ENCODE peak calls at places on chromosomes 4 and X, in seven cellular contexts. J, T, D, R, C, A and L are unnamed samples.
A peak's percentile ranks its signal among the peaks of the same experiment; 100 is the strongest.

GRCh38 chr4:2829321-2829932 is 14.2 kb upstream of the ADD1 start:
- DNase-seq in T (no peak), C (no peak), A (no peak), R (no peak), D (no peak), J (no peak), L (peak; percentile 9)

GRCh38 chr4:763191-763810 is 57.7 kb downstream of the PCGF3 start:
- DNase-seq in D (no peak), R (no peak), C (no peak), T (no peak), J (no peak), A (no peak), L (no peak)

GRCh38 chrX:53356186-53356585 is 66.3 kb downstream of the SMC1A start:
- DNase-seq in A (peak; percentile 6), J (peak; percentile 5), C (no peak), R (peak; percentile 30), D (peak; percentile 33), T (peak; percentile 42), L (no peak)

GRCh38 chrX:22758807-22759481 is 240.8 kb upstream of the DDX53 start:
- DNase-seq in T (no peak), J (no peak), D (no peak), A (no peak), R (no peak), C (no peak), L (no peak)

GRCh38 chr4:105061136-105061696 is 85.5 kb upstream of the TET2 start:
- DNase-seq in J (peak; percentile 15), C (no peak), T (peak; percentile 32), D (peak; percentile 78), R (peak; percentile 15), A (peak; percentile 4), L (no peak)

GRCh38 chr4:112563431-112564200 is 47.6 kb upstream of the NEUROG2 start:
- DNase-seq in R (no peak), C (no peak), T (no peak), J (no peak), A (no peak), D (no peak), L (no peak)

GRCh38 chrX:34350552-34350951 is 218.4 kb upstream of the FAM47A start:
- DNase-seq in T (no peak), C (no peak), A (no peak), R (no peak), J (no peak), D (peak; percentile 13), L (no peak)

GRCh38 chr4:113943863-113944262 is 35.6 kb downstream of the ARSJ start:
- DNase-seq in C (no peak), D (no peak), T (no peak), R (peak; percentile 40), J (no peak), A (no peak), L (no peak)

GRCh38 chrX:128106630-128107029 is 54.4 kb upstream of the ACTRT1 start:
- DNase-seq in T (peak; percentile 28), A (no peak), D (peak; percentile 46), R (no peak), J (no peak), C (no peak), L (no peak)

GRCh38 chr4:98081961-98082360 is 61.3 kb downstream of the STPG2 start:
- DNase-seq in R (no peak), T (no peak), A (no peak), C (no peak), D (no peak), J (no peak), L (no peak)

GRCh38 chrX:20664774-20665173 is 398.1 kb upstream of the RPS6KA3 start:
- DNase-seq in C (no peak), D (no peak), R (no peak), A (no peak), J (no peak), T (peak; percentile 28), L (no peak)

GRCh38 chr4:126458993-126459392 is 1144.2 kb downstream of the FAT4 start:
- DNase-seq in J (no peak), D (no peak), T (no peak), R (peak; percentile 43), A (no peak), C (no peak), L (no peak)

GRCh38 chrX:21412883-21413282 is 38.7 kb downstream of the CNKSR2 start:
- DNase-seq in R (peak; percentile 25), D (no peak), T (no peak), A (no peak), J (no peak), C (no peak), L (no peak)

GRCh38 chr4:75048208-75048879 is 115.4 kb downstream of the PARM1 start:
- DNase-seq in A (no peak), D (peak; percentile 5), R (no peak), J (no peak), T (no peak), C (no peak), L (no peak)

GRCh38 chr4:141133146-141134006 is at the start of gene RNF150:
- DNase-seq in R (peak; percentile 87), J (no peak), D (peak; percentile 84), A (peak; percentile 43), T (peak; percentile 88), C (peak; percentile 85), L (peak; percentile 41)

GRCh38 chr4:172390341-172390740 is 577.1 kb downstream of the GALNTL6 start:
- DNase-seq in T (no peak), R (peak; percentile 44), C (no peak), A (no peak), J (no peak), D (peak; percentile 71), L (no peak)

GRCh38 chr4:151147000-151147399 is 47.6 kb downstream of the RPS3A start:
- DNase-seq in D (peak; percentile 24), T (no peak), C (no peak), J (no peak), A (no peak), R (peak; percentile 15), L (no peak)

GRCh38 chrX:153900806-153901752 is 3.4 kb upstream of the AVPR2 start:
- DNase-seq in D (peak; percentile 76), C (peak; percentile 28), A (no peak), J (peak; percentile 29), R (peak; percentile 73), T (peak; percentile 10), L (peak; percentile 68)